ENCODE peak calls at places on chromosomes 5 and 9, in four cellular contexts. X, E, A and T are unnamed samples.

GRCh38 chr9:86405926-86406325 is 51.7 kb upstream of the TUT7 start:
- DNase-seq in X (peak), E (peak), A (no peak), T (peak)

GRCh38 chr5:132528866-132529634 is 14.3 kb downstream of the IL5 start:
- DNase-seq in E (no peak), A (no peak), X (no peak), T (no peak)

GRCh38 chr5:10595678-10596309 is 31.9 kb downstream of the ANKRD33B start:
- DNase-seq in X (peak), A (no peak), E (peak), T (no peak)

GRCh38 chr5:9784231-9784630 is 154.1 kb upstream of the TAS2R1 start:
- DNase-seq in X (no peak), E (no peak), A (no peak), T (no peak)

GRCh38 chr5:78889759-78890158 is 95.4 kb downstream of the ARSB start:
- DNase-seq in A (no peak), E (peak), X (peak), T (no peak)

GRCh38 chr5:9499498-9499876 is 46.4 kb downstream of the SEMA5A start:
- DNase-seq in X (no peak), E (no peak), A (no peak), T (no peak)

GRCh38 chr5:78467744-78468357 is 107.4 kb downstream of the SCAMP1 start:
- DNase-seq in X (peak), E (peak), A (peak), T (peak)

GRCh38 chr9:113589890-113590289 is 126.4 kb downstream of the RGS3 start:
- DNase-seq in E (peak), A (no peak), X (peak), T (peak)

GRCh38 chr9:100589582-100589981 is 11.7 kb downstream of the CAVIN4 start:
- DNase-seq in E (peak), A (no peak), X (no peak), T (no peak)

GRCh38 chr9:86546712-86547111 is 192.5 kb upstream of the TUT7 start:
- DNase-seq in X (no peak), A (no peak), E (no peak), T (peak)

GRCh38 chr5:169631360-169631759 is 5.7 kb upstream of the DOCK2 start:
- DNase-seq in X (no peak), E (peak), A (no peak), T (no peak)

GRCh38 chr9:129247285-129248153 is 69.5 kb upstream of the IER5L start:
- DNase-seq in X (no peak), A (no peak), E (no peak), T (no peak)

GRCh38 chr5:144122641-144123040 is 47.8 kb downstream of the YIPF5 start:
- DNase-seq in E (no peak), X (no peak), A (no peak), T (no peak)

GRCh38 chr5:163624466-163624865 is 119.0 kb downstream of the MAT2B start:
- DNase-seq in E (no peak), X (no peak), A (no peak), T (no peak)

DNA sequence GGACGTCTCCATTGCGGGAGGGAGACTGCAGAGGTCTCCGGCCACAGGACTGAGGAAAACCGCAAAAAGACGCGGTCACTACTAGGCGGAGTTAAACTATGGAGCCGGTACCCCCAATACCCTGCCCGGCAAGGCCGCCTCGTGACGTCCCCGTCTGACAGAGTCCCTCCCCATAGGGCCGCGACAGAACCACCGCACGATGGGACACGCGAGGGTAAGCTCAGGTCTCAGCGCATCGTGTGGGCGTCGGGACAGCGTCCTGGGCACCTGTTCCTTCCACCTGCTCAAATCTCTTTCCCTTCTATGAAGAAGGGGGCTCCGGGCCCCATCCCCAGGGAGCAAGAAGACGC is 35.2 kb upstream of the GLDC start:
- DNase-seq in X (peak), A (no peak), E (peak), T (no peak)
- H2BK5ac ChIP-seq in X (peak), A (peak), E (peak), T (no peak)

DNA sequence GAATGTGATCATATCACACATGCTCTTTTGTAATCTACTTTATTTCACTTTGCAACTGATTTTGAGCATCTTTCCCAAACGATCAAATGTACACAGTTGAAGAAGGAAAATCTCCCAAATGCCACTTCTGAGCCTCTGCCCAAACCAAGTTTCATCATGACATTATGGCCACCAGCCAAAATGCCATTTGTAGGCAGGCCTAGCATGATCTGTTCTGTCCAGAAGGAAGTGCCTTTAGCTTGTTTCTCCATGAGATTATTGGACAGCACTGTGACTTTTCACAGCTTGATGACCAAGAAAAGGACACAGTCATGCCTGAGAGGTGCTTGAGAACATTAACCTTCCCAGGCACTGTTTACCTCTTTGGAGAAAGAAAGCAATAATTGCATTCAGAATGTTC is 73.2 kb upstream of the PIP5K1B start:
- DNase-seq in X (no peak), A (no peak), E (no peak), T (no peak)
- H3K23ac ChIP-seq in X (no peak), A (no peak), E (no peak), T (no peak)

DNA sequence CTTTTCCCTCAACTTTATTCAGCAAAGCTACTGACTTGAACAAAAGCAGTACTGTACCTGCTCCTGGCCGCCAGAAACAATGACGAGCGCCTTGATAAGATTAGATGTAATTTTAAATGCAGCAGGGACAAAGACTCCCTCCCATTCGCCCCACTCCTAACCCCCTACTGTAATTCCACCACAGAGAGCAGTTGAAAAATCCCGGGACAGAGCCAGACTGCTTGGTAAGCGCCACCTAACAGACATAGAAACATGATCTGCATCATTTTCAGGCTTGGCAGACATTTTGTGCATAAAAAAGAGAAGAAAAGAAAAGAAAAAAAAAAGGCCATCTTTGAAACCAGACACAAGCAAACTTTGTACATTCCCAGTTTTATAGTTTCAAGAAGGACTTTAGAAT is 81.9 kb downstream of the ISL1 start:
- DNase-seq in E (no peak), A (no peak), X (no peak), T (peak)
- H2BK5ac ChIP-seq in E (no peak), A (no peak), X (no peak), T (no peak)

DNA sequence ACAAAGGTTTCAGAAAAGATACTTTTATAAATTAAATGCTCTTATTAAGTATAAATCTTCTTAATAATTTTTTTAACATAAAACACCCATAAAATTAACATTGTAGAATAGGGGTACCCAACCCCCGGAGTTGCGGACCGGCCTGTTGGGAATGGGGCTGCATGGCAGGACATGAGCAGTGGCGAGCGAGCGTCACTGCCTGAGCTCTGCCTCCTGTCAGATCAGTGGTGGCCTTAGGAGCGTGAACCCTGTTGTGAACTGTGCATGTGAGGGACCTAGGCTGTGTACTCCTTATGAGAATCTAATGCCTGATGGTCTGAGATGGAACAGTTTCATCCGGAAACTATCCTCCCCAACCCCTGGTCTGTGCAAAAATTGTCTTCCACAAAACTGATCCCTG is 35.3 kb downstream of the CLINT1 start:
- DNase-seq in E (no peak), A (no peak), X (no peak), T (no peak)
- H3K23ac ChIP-seq in E (no peak), A (no peak), X (no peak), T (no peak)

GRCh38 chr5:167713186-167713585 is 578.3 kb upstream of the WWC1 start:
- DNase-seq in E (no peak), A (no peak), X (no peak), T (no peak)

GRCh38 chr5:167716376-167716775 is 575.1 kb upstream of the WWC1 start:
- DNase-seq in A (no peak), X (peak), E (peak), T (no peak)

GRCh38 chr5:167708449-167708848 is 583.0 kb upstream of the WWC1 start:
- DNase-seq in E (no peak), A (no peak), X (no peak), T (peak)

GRCh38 chr5:167709625-167710024 is 581.8 kb upstream of the WWC1 start:
- DNase-seq in A (no peak), E (no peak), X (no peak), T (no peak)

DNA sequence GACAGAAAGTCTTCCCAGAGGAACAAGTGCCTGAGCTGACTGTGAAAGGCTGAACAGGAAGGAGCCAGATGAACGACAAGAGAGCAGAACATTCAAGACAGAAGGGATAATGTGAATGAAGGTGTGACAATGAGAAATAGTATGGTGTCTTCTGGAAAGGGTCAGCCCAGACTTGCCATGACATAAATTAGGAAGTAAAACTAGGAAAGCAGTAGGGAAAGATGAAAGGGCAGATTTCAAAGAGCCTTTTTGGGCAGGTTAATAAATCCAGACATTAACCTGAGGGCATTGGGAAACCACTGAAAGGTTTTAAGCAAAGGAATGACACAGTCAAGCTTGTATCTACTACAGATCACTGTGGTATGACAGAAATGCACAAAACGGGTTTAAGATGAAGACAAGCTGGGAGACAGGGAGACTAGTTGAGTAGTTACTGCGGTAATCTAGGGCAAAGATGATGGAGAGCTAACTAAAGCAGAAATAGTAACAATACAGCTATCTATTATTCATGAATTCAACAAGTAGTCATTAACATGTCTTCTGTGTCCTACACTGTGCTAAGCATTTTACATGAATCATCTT is 580.9 kb upstream of the WWC1 start:
- DNase-seq in A (no peak), E (peak), X (no peak), T (peak)
- H2BK5ac ChIP-seq in A (no peak), E (no peak), X (no peak), T (no peak)

DNA sequence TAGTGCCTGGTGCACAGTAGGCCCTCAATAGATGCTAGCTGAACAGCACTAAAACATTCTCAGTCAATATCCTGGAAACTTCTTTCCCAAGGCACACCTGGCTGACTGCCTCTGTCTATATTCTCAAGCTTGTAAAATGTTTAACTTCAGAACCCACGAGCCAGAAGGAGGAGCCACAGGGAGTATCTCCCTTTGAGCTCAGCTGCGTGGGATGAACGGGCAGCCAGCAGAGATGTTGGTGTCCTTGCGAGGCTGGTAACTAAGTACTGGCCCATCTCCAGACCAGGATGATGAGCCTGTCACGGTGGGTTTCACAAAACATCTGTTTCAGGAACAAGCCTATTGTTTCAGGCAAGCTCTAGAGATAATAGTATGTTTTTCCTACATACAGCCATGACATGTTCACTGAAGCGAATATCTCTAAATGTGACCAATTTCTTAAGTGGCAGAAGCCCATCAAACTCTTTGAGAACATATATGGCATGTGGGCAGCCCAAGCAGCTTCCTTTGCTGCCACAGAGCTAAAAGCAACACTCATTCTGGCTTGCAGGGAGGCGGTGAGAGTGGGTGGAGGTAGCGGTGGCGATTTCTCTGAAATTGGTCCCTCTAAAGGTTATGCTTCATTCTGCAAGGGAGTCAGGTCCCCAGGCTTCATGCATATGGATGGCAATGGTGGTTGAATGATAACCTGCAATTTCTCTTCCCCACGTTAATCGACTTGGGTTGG is 206.2 kb downstream of the TTLL11 start:
- DNase-seq in X (no peak), E (no peak), A (no peak), T (no peak)
- H3K23ac ChIP-seq in X (no peak), E (no peak), A (no peak), T (no peak)

GRCh38 chr9:35691325-35691631 is 1.6 kb upstream of the TPM2 start:
- DNase-seq in A (no peak), X (no peak), E (no peak), T (peak)
- H2BK5ac ChIP-seq in A (no peak), X (peak), E (peak), T (peak)